ENCODE peak calls at places on chromosomes 4 and X, in ten cellular contexts. One of them, this sample, is unnamed.

GRCh38 chr4:104491826-104492771 is 2.6 kb downstream of the CXXC4 start:
- DNase-seq in endodermal cell: peak; percentile 85
- DNase-seq in mesothelial cell of epicardium: no peak
- DNase-seq in body of pancreas: peak; percentile 33
- DNase-seq in astrocyte of the cerebellum: no peak
- DNase-seq in adrenal gland: no peak
- DNase-seq in brain microvascular endothelial cell: no peak
- DNase-seq in foreskin keratinocyte: no peak
- DNase-seq in progenitor cell of endocrine pancreas: no peak
- DNase-seq in AG09319: no peak
- DNase-seq in this sample: no peak

GRCh38 chr4:80240976-80241375 is 25.5 kb upstream of the FGF5 start:
- DNase-seq in endodermal cell: no peak
- DNase-seq in brain microvascular endothelial cell: no peak
- DNase-seq in adrenal gland: no peak
- DNase-seq in mesothelial cell of epicardium: no peak
- DNase-seq in foreskin keratinocyte: no peak
- DNase-seq in body of pancreas: no peak
- DNase-seq in AG09319: no peak
- DNase-seq in progenitor cell of endocrine pancreas: no peak
- DNase-seq in astrocyte of the cerebellum: no peak
- DNase-seq in this sample: no peak

GRCh38 chr4:74623041-74623440 is 171.3 kb downstream of the BTC start:
- DNase-seq in endodermal cell: peak; percentile 63
- DNase-seq in adrenal gland: no peak
- DNase-seq in body of pancreas: no peak
- DNase-seq in astrocyte of the cerebellum: peak; percentile 19
- DNase-seq in mesothelial cell of epicardium: no peak
- DNase-seq in progenitor cell of endocrine pancreas: no peak
- DNase-seq in AG09319: no peak
- DNase-seq in foreskin keratinocyte: no peak
- DNase-seq in brain microvascular endothelial cell: peak; percentile 64
- DNase-seq in this sample: no peak

GRCh38 chr4:80989921-80990544 is 40.5 kb upstream of the BMP3 start:
- DNase-seq in AG09319: peak; percentile 40
- DNase-seq in foreskin keratinocyte: peak; percentile 23
- DNase-seq in adrenal gland: no peak
- DNase-seq in astrocyte of the cerebellum: peak; percentile 67
- DNase-seq in mesothelial cell of epicardium: no peak
- DNase-seq in brain microvascular endothelial cell: peak; percentile 59
- DNase-seq in body of pancreas: peak; percentile 20
- DNase-seq in endodermal cell: peak; percentile 53
- DNase-seq in progenitor cell of endocrine pancreas: no peak
- DNase-seq in this sample: no peak

GRCh38 chr4:47686294-47686872 is 151.5 kb downstream of the CORIN start:
- DNase-seq in foreskin keratinocyte: no peak
- DNase-seq in body of pancreas: peak; percentile 42
- DNase-seq in AG09319: peak; percentile 5
- DNase-seq in progenitor cell of endocrine pancreas: peak; percentile 22
- DNase-seq in astrocyte of the cerebellum: no peak
- DNase-seq in adrenal gland: peak; percentile 45
- DNase-seq in mesothelial cell of epicardium: no peak
- DNase-seq in brain microvascular endothelial cell: peak; percentile 31
- DNase-seq in endodermal cell: peak; percentile 89
- DNase-seq in this sample: no peak

GRCh38 chr4:10083861-10084641 is 32.5 kb downstream of the WDR1 start:
- DNase-seq in body of pancreas: peak; percentile 8
- DNase-seq in endodermal cell: no peak
- DNase-seq in mesothelial cell of epicardium: peak; percentile 10
- DNase-seq in AG09319: no peak
- DNase-seq in progenitor cell of endocrine pancreas: no peak
- DNase-seq in brain microvascular endothelial cell: no peak
- DNase-seq in astrocyte of the cerebellum: no peak
- DNase-seq in adrenal gland: peak; percentile 10
- DNase-seq in foreskin keratinocyte: no peak
- DNase-seq in this sample: peak; percentile 17

GRCh38 chrX:38473715-38474114 is 87.6 kb upstream of the TSPAN7 start:
- DNase-seq in progenitor cell of endocrine pancreas: no peak
- DNase-seq in adrenal gland: no peak
- DNase-seq in endodermal cell: no peak
- DNase-seq in foreskin keratinocyte: no peak
- DNase-seq in body of pancreas: no peak
- DNase-seq in astrocyte of the cerebellum: no peak
- DNase-seq in AG09319: no peak
- DNase-seq in mesothelial cell of epicardium: no peak
- DNase-seq in brain microvascular endothelial cell: no peak
- DNase-seq in this sample: no peak

GRCh38 chr4:156931267-156931666 is 40.3 kb downstream of the PDGFC start:
- DNase-seq in foreskin keratinocyte: peak; percentile 68
- DNase-seq in progenitor cell of endocrine pancreas: no peak
- DNase-seq in astrocyte of the cerebellum: peak; percentile 80
- DNase-seq in AG09319: peak; percentile 76
- DNase-seq in endodermal cell: no peak
- DNase-seq in brain microvascular endothelial cell: peak; percentile 76
- DNase-seq in adrenal gland: peak; percentile 59
- DNase-seq in body of pancreas: peak; percentile 32
- DNase-seq in mesothelial cell of epicardium: no peak
- DNase-seq in this sample: no peak

GRCh38 chrX:10722804-10723364 is 102.5 kb upstream of the MID1 start:
- DNase-seq in AG09319: peak; percentile 39
- DNase-seq in adrenal gland: peak; percentile 57
- DNase-seq in brain microvascular endothelial cell: peak; percentile 60
- DNase-seq in mesothelial cell of epicardium: no peak
- DNase-seq in foreskin keratinocyte: no peak
- DNase-seq in endodermal cell: peak; percentile 86
- DNase-seq in body of pancreas: peak; percentile 59
- DNase-seq in astrocyte of the cerebellum: peak; percentile 24
- DNase-seq in progenitor cell of endocrine pancreas: no peak
- DNase-seq in this sample: peak; percentile 17

GRCh38 chr4:67928547-67928946 is 34.7 kb downstream of the TMPRSS11A start:
- DNase-seq in endodermal cell: peak; percentile 53
- DNase-seq in foreskin keratinocyte: no peak
- DNase-seq in brain microvascular endothelial cell: no peak
- DNase-seq in AG09319: no peak
- DNase-seq in mesothelial cell of epicardium: no peak
- DNase-seq in body of pancreas: no peak
- DNase-seq in astrocyte of the cerebellum: no peak
- DNase-seq in progenitor cell of endocrine pancreas: no peak
- DNase-seq in adrenal gland: no peak
- DNase-seq in this sample: no peak

GRCh38 chrX:115013705-115014104 is 3.7 kb downstream of the IL13RA2 start:
- DNase-seq in foreskin keratinocyte: no peak
- DNase-seq in AG09319: no peak
- DNase-seq in progenitor cell of endocrine pancreas: no peak
- DNase-seq in body of pancreas: no peak
- DNase-seq in adrenal gland: no peak
- DNase-seq in astrocyte of the cerebellum: no peak
- DNase-seq in endodermal cell: no peak
- DNase-seq in brain microvascular endothelial cell: no peak
- DNase-seq in mesothelial cell of epicardium: no peak
- DNase-seq in this sample: no peak

GRCh38 chr4:89645512-89645911 is 191.4 kb downstream of the SNCA start:
- DNase-seq in mesothelial cell of epicardium: no peak
- DNase-seq in adrenal gland: no peak
- DNase-seq in AG09319: no peak
- DNase-seq in body of pancreas: no peak
- DNase-seq in brain microvascular endothelial cell: no peak
- DNase-seq in endodermal cell: no peak
- DNase-seq in progenitor cell of endocrine pancreas: no peak
- DNase-seq in foreskin keratinocyte: no peak
- DNase-seq in astrocyte of the cerebellum: no peak
- DNase-seq in this sample: no peak

GRCh38 chr4:89641367-89641687 is 195.6 kb downstream of the SNCA start:
- DNase-seq in progenitor cell of endocrine pancreas: no peak
- DNase-seq in AG09319: no peak
- DNase-seq in body of pancreas: no peak
- DNase-seq in astrocyte of the cerebellum: no peak
- DNase-seq in foreskin keratinocyte: no peak
- DNase-seq in mesothelial cell of epicardium: no peak
- DNase-seq in endodermal cell: no peak
- DNase-seq in adrenal gland: no peak
- DNase-seq in brain microvascular endothelial cell: no peak
- DNase-seq in this sample: no peak

GRCh38 chr4:89639395-89639794 is 197.6 kb downstream of the SNCA start:
- DNase-seq in progenitor cell of endocrine pancreas: no peak
- DNase-seq in brain microvascular endothelial cell: no peak
- DNase-seq in AG09319: no peak
- DNase-seq in body of pancreas: no peak
- DNase-seq in mesothelial cell of epicardium: no peak
- DNase-seq in adrenal gland: no peak
- DNase-seq in foreskin keratinocyte: no peak
- DNase-seq in astrocyte of the cerebellum: no peak
- DNase-seq in endodermal cell: no peak
- DNase-seq in this sample: no peak

DNA sequence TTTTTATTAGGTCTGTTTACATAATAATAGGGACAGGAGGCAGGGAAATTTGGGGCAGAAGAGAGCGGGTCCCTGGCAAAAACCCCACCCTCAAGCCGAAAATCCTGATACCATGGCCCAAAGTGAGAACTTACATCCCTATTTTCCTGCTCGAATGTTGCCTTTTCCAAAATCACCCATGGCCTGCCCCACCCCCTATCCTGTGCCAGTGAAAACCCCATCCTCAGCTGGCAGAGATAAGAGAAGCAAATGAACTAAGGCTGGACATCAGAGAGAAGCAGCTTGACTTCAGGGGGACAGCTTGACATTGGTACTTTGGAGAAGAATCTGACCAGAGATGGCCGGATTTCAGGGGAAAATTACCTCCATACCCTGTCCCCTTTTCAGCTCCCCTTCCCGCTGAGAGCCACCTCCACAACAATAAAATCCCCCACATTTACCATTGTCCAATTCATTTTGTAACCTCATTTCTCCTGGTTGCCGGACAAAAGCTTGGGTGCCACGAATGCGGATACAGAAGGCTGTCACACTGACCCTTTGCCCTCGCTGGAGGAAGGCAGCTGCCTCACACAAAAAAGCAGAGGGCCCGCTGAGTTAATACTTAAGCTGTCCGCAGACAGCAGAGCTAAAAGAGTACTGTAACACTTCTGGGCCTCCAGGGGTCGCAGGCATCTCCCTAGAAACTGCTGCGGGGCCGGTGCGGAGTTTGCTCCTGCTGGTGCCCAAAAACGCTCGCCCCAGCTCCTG is 196.2 kb downstream of the SNCA start:
- DNase-seq in mesothelial cell of epicardium: peak; percentile 34
- DNase-seq in adrenal gland: peak; percentile 35
- DNase-seq in brain microvascular endothelial cell: peak; percentile 42
- DNase-seq in foreskin keratinocyte: no peak
- DNase-seq in astrocyte of the cerebellum: peak; percentile 9
- DNase-seq in endodermal cell: peak; percentile 95
- DNase-seq in body of pancreas: peak; percentile 52
- DNase-seq in progenitor cell of endocrine pancreas: peak; percentile 60
- DNase-seq in AG09319: peak; percentile 37
- DNase-seq in this sample: no peak
- TF ChIP-seq CTCF in mesothelial cell of epicardium: peak; percentile 34
- TF ChIP-seq CTCF in adrenal gland: no peak
- TF ChIP-seq CTCF in brain microvascular endothelial cell: peak; percentile 87
- TF ChIP-seq CTCF in foreskin keratinocyte: peak; percentile 68
- TF ChIP-seq CTCF in astrocyte of the cerebellum: peak; percentile 82
- TF ChIP-seq CTCF in endodermal cell: peak; percentile 92
- TF ChIP-seq CTCF in body of pancreas: peak; percentile 57
- TF ChIP-seq CTCF in progenitor cell of endocrine pancreas: peak; percentile 83
- TF ChIP-seq CTCF in AG09319: peak; percentile 79
- TF ChIP-seq CTCF in this sample: peak; percentile 58

GRCh38 chr4:151014521-151015457 is at the start of gene LRBA:
- DNase-seq in progenitor cell of endocrine pancreas: peak; percentile 68
- DNase-seq in body of pancreas: peak; percentile 90
- DNase-seq in adrenal gland: peak; percentile 79
- DNase-seq in mesothelial cell of epicardium: peak; percentile 52
- DNase-seq in AG09319: no peak
- DNase-seq in brain microvascular endothelial cell: peak; percentile 56
- DNase-seq in endodermal cell: peak; percentile 97
- DNase-seq in astrocyte of the cerebellum: no peak
- DNase-seq in foreskin keratinocyte: peak; percentile 77
- DNase-seq in this sample: peak; percentile 24
- TF ChIP-seq CTCF in progenitor cell of endocrine pancreas: no peak
- TF ChIP-seq CTCF in body of pancreas: no peak
- TF ChIP-seq CTCF in adrenal gland: no peak
- TF ChIP-seq CTCF in mesothelial cell of epicardium: no peak
- TF ChIP-seq CTCF in AG09319: no peak
- TF ChIP-seq CTCF in brain microvascular endothelial cell: no peak
- TF ChIP-seq CTCF in endodermal cell: no peak
- TF ChIP-seq CTCF in astrocyte of the cerebellum: no peak
- TF ChIP-seq CTCF in foreskin keratinocyte: no peak
- TF ChIP-seq CTCF in this sample: no peak

GRCh38 chr4:82430193-82431025 is at the start of the genes ENOPH1 and HNRNPDL:
- DNase-seq in astrocyte of the cerebellum: peak; percentile 90
- DNase-seq in foreskin keratinocyte: peak; percentile 89
- DNase-seq in mesothelial cell of epicardium: peak; percentile 95
- DNase-seq in endodermal cell: peak; percentile 99
- DNase-seq in brain microvascular endothelial cell: peak; percentile 96
- DNase-seq in adrenal gland: peak; percentile 96
- DNase-seq in AG09319: peak; percentile 83
- DNase-seq in body of pancreas: peak; percentile 95
- DNase-seq in progenitor cell of endocrine pancreas: peak; percentile 95
- DNase-seq in this sample: peak; percentile 74

GRCh38 chr4:82431026-82431745 is 796 bp downstream of the ENOPH1 start:
- DNase-seq in foreskin keratinocyte: no peak
- DNase-seq in endodermal cell: peak; percentile 75
- DNase-seq in mesothelial cell of epicardium: no peak
- DNase-seq in brain microvascular endothelial cell: peak; percentile 16
- DNase-seq in astrocyte of the cerebellum: no peak
- DNase-seq in AG09319: no peak
- DNase-seq in adrenal gland: no peak
- DNase-seq in body of pancreas: peak; percentile 51
- DNase-seq in progenitor cell of endocrine pancreas: peak; percentile 28
- DNase-seq in this sample: no peak

GRCh38 chr4:82428526-82428968 is 1.7 kb downstream of the HNRNPDL start:
- DNase-seq in brain microvascular endothelial cell: no peak
- DNase-seq in AG09319: no peak
- DNase-seq in astrocyte of the cerebellum: no peak
- DNase-seq in endodermal cell: no peak
- DNase-seq in foreskin keratinocyte: no peak
- DNase-seq in adrenal gland: no peak
- DNase-seq in mesothelial cell of epicardium: no peak
- DNase-seq in body of pancreas: no peak
- DNase-seq in progenitor cell of endocrine pancreas: no peak
- DNase-seq in this sample: no peak

GRCh38 chr4:82428969-82429727 is 1.1 kb downstream of the HNRNPDL start:
- DNase-seq in brain microvascular endothelial cell: peak; percentile 86
- DNase-seq in mesothelial cell of epicardium: peak; percentile 90
- DNase-seq in endodermal cell: peak; percentile 98
- DNase-seq in foreskin keratinocyte: peak; percentile 66
- DNase-seq in astrocyte of the cerebellum: peak; percentile 72
- DNase-seq in AG09319: peak; percentile 72
- DNase-seq in adrenal gland: peak; percentile 90
- DNase-seq in progenitor cell of endocrine pancreas: peak; percentile 95
- DNase-seq in body of pancreas: peak; percentile 92
- DNase-seq in this sample: peak; percentile 59

GRCh38 chr4:82429728-82430192 is 502 bp downstream of the HNRNPDL start:
- DNase-seq in mesothelial cell of epicardium: no peak
- DNase-seq in body of pancreas: no peak
- DNase-seq in brain microvascular endothelial cell: peak; percentile 13
- DNase-seq in endodermal cell: no peak
- DNase-seq in astrocyte of the cerebellum: no peak
- DNase-seq in foreskin keratinocyte: no peak
- DNase-seq in progenitor cell of endocrine pancreas: no peak
- DNase-seq in adrenal gland: no peak
- DNase-seq in AG09319: no peak
- DNase-seq in this sample: no peak
- TF ChIP-seq CTCF in mesothelial cell of epicardium: peak; percentile 42
- TF ChIP-seq CTCF in body of pancreas: peak; percentile 5
- TF ChIP-seq CTCF in brain microvascular endothelial cell: no peak
- TF ChIP-seq CTCF in endodermal cell: no peak
- TF ChIP-seq CTCF in astrocyte of the cerebellum: no peak
- TF ChIP-seq CTCF in foreskin keratinocyte: no peak
- TF ChIP-seq CTCF in progenitor cell of endocrine pancreas: no peak
- TF ChIP-seq CTCF in adrenal gland: no peak
- TF ChIP-seq CTCF in AG09319: no peak
- TF ChIP-seq CTCF in this sample: no peak

GRCh38 chr4:153887217-153887616 is 98.3 kb upstream of the SFRP2 start:
- DNase-seq in body of pancreas: no peak
- DNase-seq in endodermal cell: no peak
- DNase-seq in progenitor cell of endocrine pancreas: no peak
- DNase-seq in adrenal gland: no peak
- DNase-seq in mesothelial cell of epicardium: no peak
- DNase-seq in AG09319: no peak
- DNase-seq in astrocyte of the cerebellum: no peak
- DNase-seq in brain microvascular endothelial cell: no peak
- DNase-seq in foreskin keratinocyte: no peak
- DNase-seq in this sample: no peak
- TF ChIP-seq CTCF in body of pancreas: no peak
- TF ChIP-seq CTCF in endodermal cell: no peak
- TF ChIP-seq CTCF in progenitor cell of endocrine pancreas: no peak
- TF ChIP-seq CTCF in adrenal gland: no peak
- TF ChIP-seq CTCF in mesothelial cell of epicardium: no peak
- TF ChIP-seq CTCF in AG09319: no peak
- TF ChIP-seq CTCF in astrocyte of the cerebellum: no peak
- TF ChIP-seq CTCF in brain microvascular endothelial cell: no peak
- TF ChIP-seq CTCF in foreskin keratinocyte: no peak
- TF ChIP-seq CTCF in this sample: no peak

This sample was measured in D721Med.